ENCODE peak calls at places on chromosome 10, in four cellular contexts. N is Caki2; B is T-helper 9 cell; T is CD8-positive, alpha-beta T cell. Q is an unnamed sample.

GRCh38 chr10:7519351-7519750 is 108.5 kb upstream of the SFMBT2 start:
- DNase-seq in N (peak), B (no peak), T (no peak), Q (no peak)

GRCh38 chr10:61621538-61622150 is 41.1 kb upstream of the CABCOCO1 start:
- DNase-seq in N (no peak), B (no peak), T (no peak), Q (no peak)

GRCh38 chr10:122363311-122363710 is 11.2 kb upstream of the PLEKHA1 start:
- DNase-seq in N (no peak), B (no peak), T (no peak), Q (no peak)

GRCh38 chr10:120328647-120329046 is 128.4 kb upstream of the PLPP4 start:
- DNase-seq in N (no peak), B (no peak), T (no peak), Q (no peak)

GRCh38 chr10:74186678-74187077 is 35.7 kb downstream of the ADK start:
- DNase-seq in N (no peak), B (no peak), T (no peak), Q (no peak)

GRCh38 chr10:68331455-68332258 is at the start of gene HNRNPH3:
- DNase-seq in N (peak), B (peak), T (peak), Q (peak)

GRCh38 chr10:20841419-20841818 is 55.7 kb downstream of the NEBL start:
- DNase-seq in N (no peak), B (no peak), T (no peak), Q (no peak)

GRCh38 chr10:111076191-111076681 is 593 bp upstream of the ADRA2A start:
- DNase-seq in N (peak), B (peak), T (no peak), Q (peak)

GRCh38 chr10:13335881-13336280 is 12.2 kb downstream of the SEPHS1 start:
- DNase-seq in N (no peak), B (no peak), T (no peak), Q (no peak)

GRCh38 chr10:98485959-98486358 is 39.2 kb upstream of the HPS1 start:
- DNase-seq in N (no peak), B (no peak), T (no peak), Q (no peak)

GRCh38 chr10:79402951-79403350 is 42.5 kb downstream of the ZCCHC24 start:
- DNase-seq in N (no peak), B (no peak), T (no peak), Q (no peak)

GRCh38 chr10:29177266-29177832 is 111.5 kb upstream of the LYZL1 start:
- DNase-seq in N (no peak), B (no peak), T (no peak), Q (no peak)

GRCh38 chr10:101655581-101655980 is 39.4 kb downstream of the FBXW4 start:
- DNase-seq in N (no peak), B (no peak), T (no peak), Q (no peak)

GRCh38 chr10:11057448-11057847 is 39.8 kb downstream of the CELF2 start:
- DNase-seq in N (no peak), B (no peak), T (no peak), Q (no peak)

GRCh38 chr10:62763155-62763554 is 41.4 kb upstream of the ADO start:
- DNase-seq in N (no peak), B (no peak), T (no peak), Q (no peak)

GRCh38 chr10:120632936-120633335 is 175.9 kb downstream of the PLPP4 start:
- DNase-seq in N (no peak), B (no peak), T (no peak), Q (no peak)

GRCh38 chr10:986881-987634 is 1.2 kb upstream of the GTPBP4 start:
- DNase-seq in N (peak), B (no peak), T (no peak), Q (no peak)

GRCh38 chr10:122341141-122341810 is 33.2 kb upstream of the PLEKHA1 start:
- DNase-seq in N (no peak), B (no peak), T (no peak), Q (no peak)

GRCh38 chr10:32982293-32982709 is 24.3 kb upstream of the ITGB1 start:
- DNase-seq in N (peak), B (no peak), T (no peak), Q (no peak)

GRCh38 chr10:34187201-34187600 is 627.9 kb downstream of the PARD3 start:
- DNase-seq in N (no peak), B (no peak), T (no peak), Q (no peak)

GRCh38 chr10:123287594-123288247 is 133.5 kb downstream of the BUB3 start:
- DNase-seq in N (peak), B (no peak), T (no peak), Q (no peak)

GRCh38 chr10:49497358-49497757 is 41.6 kb downstream of the ERCC6 start:
- DNase-seq in N (no peak), B (no peak), T (no peak), Q (no peak)

GRCh38 chr10:435397-435796 is 254.1 kb downstream of the DIP2C start:
- DNase-seq in N (no peak), B (no peak), T (no peak), Q (no peak)

GRCh38 chr10:132264966-132265877 is 42.5 kb downstream of the STK32C start:
- DNase-seq in N (no peak), B (no peak), T (no peak), Q (no peak)

Q was measured in GM18507.